ENCODE peak calls at places on chromosomes 1 and 21, in ten cellular contexts. Q is NCI-H1105 treated with DMSO at 0.1 percent for 48 hours; V is mammary epithelial cell; I is GM04504; D is activated naive CD4-positive, alpha-beta T cell treated with anti-CD3 and anti-CD28 coated beads, Interleukin-2, amount 50 U/mL, for 16 hours; L is HS-27A; G is HT1080; T is T-helper 2 cell; K is Daoy; C is AG10803. B is an unnamed sample.

GRCh38 chr1:3069491-3070303 is 694 bp downstream of the PRDM16 start:
- DNase-seq in Q (peak; percentile 38), T (no peak), D (no peak), G (no peak), L (no peak), K (peak; percentile 80), C (peak; percentile 47), I (peak; percentile 8), V (peak; percentile 11), B (no peak)

GRCh38 chr21:21968810-21969588 is 970.8 kb downstream of the NCAM2 start:
- DNase-seq in Q (no peak), L (no peak), K (no peak), V (no peak), G (peak; percentile 28), C (no peak), T (no peak), D (no peak), I (no peak), B (no peak)

GRCh38 chr1:226158983-226159382 is 27.6 kb downstream of the ACBD3 start:
- DNase-seq in I (no peak), G (no peak), C (no peak), K (no peak), V (no peak), D (no peak), T (no peak), L (no peak), Q (no peak), B (no peak)

GRCh38 chr1:26597629-26598039 is 68.1 kb downstream of the RPS6KA1 start:
- DNase-seq in Q (peak; percentile 63), D (no peak), K (peak; percentile 33), T (peak; percentile 66), L (peak; percentile 38), C (peak; percentile 61), V (peak; percentile 40), G (peak; percentile 48), I (no peak), B (peak; percentile 9)

GRCh38 chr1:39017266-39017665 is 8.9 kb upstream of the NDUFS5 start:
- DNase-seq in V (no peak), T (no peak), D (no peak), I (no peak), C (no peak), L (no peak), G (no peak), K (no peak), Q (no peak), B (no peak)

GRCh38 chr1:210298296-210298695 is 30.4 kb upstream of the HHAT start:
- DNase-seq in I (no peak), V (no peak), Q (no peak), G (no peak), K (no peak), T (no peak), D (no peak), C (peak; percentile 35), L (no peak), B (no peak)

GRCh38 chr1:91876751-91877573 is 9.0 kb downstream of the TGFBR3 start:
- DNase-seq in G (no peak), V (no peak), L (no peak), K (no peak), Q (no peak), D (peak; percentile 14), T (no peak), I (no peak), C (peak; percentile 53), B (no peak)

GRCh38 chr1:150613061-150613920 is 16.1 kb downstream of the ENSA start:
- DNase-seq in V (peak; percentile 93), L (peak; percentile 47), I (peak; percentile 55), D (peak; percentile 46), Q (peak; percentile 4), K (peak; percentile 86), T (peak; percentile 82), G (peak; percentile 97), C (peak; percentile 70), B (no peak)

GRCh38 chr1:20370628-20371200 is 80.0 kb downstream of the VWA5B1 start:
- DNase-seq in D (no peak), K (no peak), V (no peak), T (no peak), L (no peak), G (no peak), Q (peak; percentile 69), C (peak; percentile 84), I (peak; percentile 8), B (no peak)

GRCh38 chr1:47424336-47424982 is 8.4 kb downstream of the FOXE3 start:
- DNase-seq in C (peak; percentile 61), I (no peak), T (no peak), V (peak; percentile 48), D (no peak), K (peak; percentile 57), G (peak; percentile 61), L (no peak), Q (peak; percentile 71), B (no peak)

GRCh38 chr1:31783846-31784245 is 19.7 kb upstream of the ADGRB2 start:
- DNase-seq in G (no peak), V (no peak), D (peak; percentile 1), Q (no peak), T (no peak), I (no peak), L (no peak), K (no peak), C (no peak), B (no peak)

GRCh38 chr1:183515002-183515689 is 42.8 kb downstream of the SMG7 start:
- DNase-seq in D (no peak), Q (no peak), K (peak; percentile 55), G (peak; percentile 82), T (no peak), C (peak; percentile 57), I (peak; percentile 40), V (peak; percentile 87), L (peak; percentile 20), B (peak; percentile 74)

GRCh38 chr1:149849947-149850360 is 49.4 kb upstream of the BOLA1 start:
- DNase-seq in Q (no peak), C (peak; percentile 4), V (no peak), I (no peak), L (no peak), D (peak; percentile 10), T (peak; percentile 59), G (no peak), K (no peak), B (no peak)

GRCh38 chr1:29849038-29849750 is 612.9 kb downstream of the PTPRU start:
- DNase-seq in G (peak; percentile 41), L (no peak), I (peak; percentile 15), T (peak; percentile 48), Q (peak; percentile 63), K (peak; percentile 36), D (peak; percentile 24), C (peak; percentile 30), V (peak; percentile 41), B (no peak)

GRCh38 chr1:202107801-202108731 is 14.7 kb upstream of the GPR37L1 start:
- DNase-seq in D (no peak), T (no peak), I (no peak), C (no peak), L (no peak), K (peak; percentile 38), Q (peak; percentile 69), G (no peak), V (peak; percentile 60), B (no peak)

GRCh38 chr1:25343872-25344271 is 5.7 kb downstream of the TMEM50A start:
- DNase-seq in G (peak; percentile 87), I (peak; percentile 77), D (no peak), C (peak; percentile 97), T (no peak), Q (no peak), L (peak; percentile 82), K (peak; percentile 88), V (peak; percentile 61), B (no peak)

GRCh38 chr1:19123837-19124236 is 86.2 kb downstream of the UBR4 start:
- DNase-seq in Q (no peak), G (no peak), V (no peak), C (no peak), L (no peak), K (no peak), T (peak; percentile 75), D (no peak), I (no peak), B (no peak)

GRCh38 chr1:46183119-46183842 is 7.0 kb upstream of the P3R3URF start:
- DNase-seq in T (no peak), V (peak; percentile 100), L (peak; percentile 99), K (peak; percentile 99), I (peak; percentile 91), D (no peak), G (peak; percentile 100), C (peak; percentile 92), Q (peak; percentile 97), B (peak; percentile 97)

GRCh38 chr1:183023146-183023600 is at the start of gene LAMC1:
- DNase-seq in G (peak; percentile 84), D (peak; percentile 12), L (no peak), C (peak; percentile 82), Q (peak; percentile 78), T (peak; percentile 22), K (peak; percentile 92), V (peak; percentile 66), I (no peak), B (no peak)

GRCh38 chr1:26373281-26373680 is 731 bp upstream of the ZNF683 start:
- DNase-seq in D (no peak), I (no peak), Q (no peak), C (no peak), T (peak; percentile 67), V (no peak), K (no peak), G (no peak), L (no peak), B (no peak)

GRCh38 chr1:206685749-206686485 is 1.2 kb downstream of the MAPKAPK2 start:
- DNase-seq in L (peak; percentile 61), V (peak; percentile 78), I (peak; percentile 51), T (peak; percentile 57), K (peak; percentile 76), C (peak; percentile 74), G (peak; percentile 60), Q (peak; percentile 28), D (peak; percentile 32), B (no peak)

GRCh38 chr1:232533328-232533727 is 96.6 kb downstream of the SIPA1L2 start:
- DNase-seq in K (no peak), I (no peak), V (no peak), L (no peak), D (no peak), G (no peak), C (no peak), Q (no peak), T (no peak), B (no peak)

GRCh38 chr1:40820911-40821693 is 37.5 kb downstream of the KCNQ4 start:
- DNase-seq in D (no peak), C (no peak), K (no peak), Q (no peak), T (no peak), I (no peak), L (no peak), V (no peak), G (no peak), B (no peak)

GRCh38 chr1:225651376-225651871 is 1.5 kb downstream of the ENAH start:
- DNase-seq in L (no peak), D (no peak), C (peak; percentile 42), V (peak; percentile 63), T (no peak), G (peak; percentile 45), Q (peak; percentile 52), I (no peak), K (peak; percentile 46), B (no peak)

GRCh38 chr1:24321712-24322635 is 2.8 kb downstream of the GRHL3 start:
- DNase-seq in V (peak; percentile 98), L (peak; percentile 40), Q (no peak), C (peak; percentile 80), T (peak; percentile 89), I (peak; percentile 44), G (peak; percentile 81), D (peak; percentile 68), K (peak; percentile 90), B (peak; percentile 59)

GRCh38 chr1:220001095-220001501 is 45.2 kb downstream of the EPRS1 start:
- DNase-seq in K (peak; percentile 5), L (no peak), C (no peak), I (no peak), D (no peak), Q (no peak), V (no peak), G (peak; percentile 13), T (no peak), B (no peak)

GRCh38 chr1:212507361-212507760 is 74.6 kb downstream of the NENF start:
- DNase-seq in L (no peak), Q (no peak), D (no peak), C (no peak), I (no peak), G (no peak), V (no peak), K (no peak), T (no peak), B (no peak)

GRCh38 chr1:221040716-221041275 is 161.6 kb downstream of the HLX start:
- DNase-seq in K (no peak), I (no peak), D (no peak), T (no peak), G (no peak), C (no peak), L (no peak), V (no peak), Q (no peak), B (no peak)